ENCODE peak calls at places on chromosome 13, in seven cellular contexts. J is amniotic stem cell; L is SHP77; B is kidney glomerular epithelial cell; I is NCI-H524; Q is NCI-H774; R is naive thymus-derived CD8-positive, alpha-beta T cell. E is an unnamed sample.

GRCh38 chr13:31504918-31505317 is 234.4 kb upstream of the RXFP2 start:
- DNase-seq in Q (no peak), L (no peak), R (no peak), I (no peak), B (no peak), J (no peak), E (no peak)

GRCh38 chr13:110560606-110561334 is 752 bp downstream of the RAB20 start:
- DNase-seq in Q (peak), R (no peak), L (peak), J (no peak), I (no peak), B (no peak), E (no peak)

GRCh38 chr13:27362064-27362751 is 62.2 kb upstream of the GTF3A start:
- DNase-seq in B (peak), R (peak), L (peak), Q (peak), J (peak), I (peak), E (no peak)

GRCh38 chr13:90591260-90591926 is 756.1 kb upstream of the MIR17HG start:
- DNase-seq in I (no peak), J (no peak), R (no peak), Q (no peak), L (no peak), B (no peak), E (no peak)

GRCh38 chr13:50106559-50106958 is 91.3 kb downstream of the KCNRG start:
- DNase-seq in J (no peak), Q (no peak), I (no peak), L (no peak), B (no peak), R (no peak), E (no peak)

GRCh38 chr13:36885901-36886300 is 34.1 kb downstream of the SMAD9 start:
- DNase-seq in B (no peak), R (no peak), Q (no peak), J (no peak), L (peak), I (peak), E (no peak)

GRCh38 chr13:59957438-59957837 is 206.3 kb downstream of the DIAPH3 start:
- DNase-seq in Q (no peak), L (no peak), R (no peak), J (no peak), B (no peak), I (no peak), E (no peak)

GRCh38 chr13:97781891-97782305 is 171.6 kb upstream of the IPO5 start:
- DNase-seq in Q (no peak), L (no peak), B (no peak), R (no peak), J (no peak), I (no peak), E (no peak)

GRCh38 chr13:50071399-50071798 is 56.2 kb downstream of the KCNRG start:
- DNase-seq in Q (no peak), B (no peak), I (no peak), L (no peak), R (no peak), J (no peak), E (no peak)

GRCh38 chr13:47397739-47398138 is 500.9 kb upstream of the HTR2A start:
- DNase-seq in L (no peak), I (no peak), Q (no peak), B (peak), R (no peak), J (no peak), E (no peak)